ENCODE peak calls at places on chromosome 21, in eight cellular contexts. U, W, Q, G, B, O, Z and M are unnamed samples.
A peak's percentile ranks its signal among the peaks of the same experiment; 100 is the strongest.

GRCh38 chr21:16305686-16306085 is 575.9 kb downstream of the USP25 start:
- DNase-seq in U (no peak), W (peak; percentile 44), Q (peak; percentile 16), G (peak; percentile 37), B (no peak), O (peak; percentile 67), Z (no peak), M (peak; percentile 5)

GRCh38 chr21:28516996-28517592 is 475.6 kb downstream of the LTN1 start:
- DNase-seq in U (peak; percentile 53), W (peak; percentile 67), Q (peak; percentile 36), G (peak; percentile 65), B (peak; percentile 64), O (peak; percentile 27), Z (peak; percentile 77), M (no peak)

GRCh38 chr21:24310780-24311179 is 1296.5 kb downstream of the MRPL39 start:
- DNase-seq in U (no peak), W (no peak), Q (no peak), G (no peak), B (no peak), O (no peak), Z (no peak), M (no peak)

GRCh38 chr21:34945288-34945687 is 103.8 kb downstream of the RUNX1 start:
- DNase-seq in U (no peak), W (no peak), Q (no peak), G (no peak), B (no peak), O (no peak), Z (no peak), M (no peak)

GRCh38 chr21:15151385-15152103 is 86.7 kb upstream of the NRIP1 start:
- DNase-seq in U (no peak), W (no peak), Q (no peak), G (no peak), B (no peak), O (peak; percentile 1), Z (no peak), M (no peak)

GRCh38 chr21:34820051-34820450 is 151.3 kb downstream of the CLIC6 start:
- DNase-seq in U (no peak), W (no peak), Q (no peak), G (no peak), B (no peak), O (no peak), Z (no peak), M (no peak)

GRCh38 chr21:37762606-37763005 is 153.7 kb downstream of the KCNJ6 start:
- DNase-seq in U (peak; percentile 37), W (no peak), Q (no peak), G (no peak), B (no peak), O (no peak), Z (no peak), M (peak; percentile 14)

GRCh38 chr21:25733859-25734653 is 648 bp downstream of the ATP5PF start:
- DNase-seq in U (no peak), W (peak; percentile 27), Q (peak; percentile 38), G (peak; percentile 50), B (no peak), O (peak; percentile 48), Z (peak; percentile 9), M (peak; percentile 33)

GRCh38 chr21:28822882-28823335 is 169.8 kb downstream of the LTN1 start:
- DNase-seq in U (no peak), W (peak; percentile 38), Q (peak; percentile 94), G (peak; percentile 63), B (no peak), O (peak; percentile 39), Z (peak; percentile 53), M (peak; percentile 65)

GRCh38 chr21:16342932-16343331 is 613.1 kb downstream of the USP25 start:
- DNase-seq in U (no peak), W (no peak), Q (no peak), G (no peak), B (no peak), O (no peak), Z (no peak), M (no peak)

GRCh38 chr21:41769521-41769920 is 2.7 kb upstream of the RIPK4 start:
- DNase-seq in U (no peak), W (no peak), Q (no peak), G (no peak), B (no peak), O (no peak), Z (no peak), M (no peak)

GRCh38 chr21:41769933-41770332 is 3.1 kb upstream of the RIPK4 start:
- DNase-seq in U (no peak), W (no peak), Q (no peak), G (no peak), B (no peak), O (no peak), Z (no peak), M (no peak)

GRCh38 chr21:41771625-41771945 is 4.7 kb upstream of the RIPK4 start:
- DNase-seq in U (no peak), W (no peak), Q (no peak), G (no peak), B (no peak), O (no peak), Z (no peak), M (no peak)

GRCh38 chr21:41772351-41773080 is 5.7 kb upstream of the RIPK4 start:
- DNase-seq in U (no peak), W (no peak), Q (no peak), G (no peak), B (no peak), O (no peak), Z (no peak), M (no peak)

GRCh38 chr21:41770901-41771624 is 4.2 kb upstream of the RIPK4 start:
- DNase-seq in U (no peak), W (no peak), Q (no peak), G (no peak), B (no peak), O (no peak), Z (no peak), M (no peak)
- H3K4me3 ChIP-seq in U (no peak overlapping the region), W (no peak overlapping the region), Q (no peak overlapping the region), G (no peak overlapping the region), B (no peak overlapping the region), O (no peak overlapping the region), Z (no peak overlapping the region), M (no peak overlapping the region)

GRCh38 chr21:45781741-45782140 is 138.2 kb downstream of the PCBP3 start:
- DNase-seq in U (no peak), W (no peak), Q (no peak), G (no peak), B (no peak), O (no peak), Z (no peak), M (no peak)

GRCh38 chr21:45779226-45779625 is 135.7 kb downstream of the PCBP3 start:
- DNase-seq in U (no peak), W (peak; percentile 60), Q (no peak), G (peak; percentile 35), B (no peak), O (no peak), Z (no peak), M (no peak)

GRCh38 chr21:45776971-45777370 is 133.4 kb downstream of the PCBP3 start:
- DNase-seq in U (no peak), W (no peak), Q (no peak), G (no peak), B (no peak), O (no peak), Z (no peak), M (no peak)

GRCh38 chr21:45778686-45779085 is 135.2 kb downstream of the PCBP3 start:
- DNase-seq in U (no peak), W (no peak), Q (no peak), G (no peak), B (no peak), O (no peak), Z (no peak), M (no peak)

DNA sequence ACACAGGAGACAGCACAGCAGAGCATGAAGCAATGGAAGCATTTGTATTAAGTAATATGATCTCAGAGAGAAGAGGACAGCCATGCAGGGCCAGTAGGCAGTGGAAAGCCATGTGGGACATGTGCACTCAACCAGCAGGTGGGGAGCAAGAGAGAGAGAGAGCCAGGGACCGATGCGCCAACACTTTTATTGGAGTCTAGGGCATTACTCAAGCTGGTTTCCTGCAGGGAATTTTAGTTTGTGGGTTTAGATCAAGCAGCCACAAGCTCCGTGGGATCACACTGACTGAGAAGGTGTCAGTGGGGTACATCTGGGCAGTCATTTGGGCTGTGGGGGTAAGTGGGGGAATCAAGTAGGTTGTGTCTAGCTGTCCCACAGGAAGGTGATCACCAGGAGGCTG is 137.1 kb downstream of the PCBP3 start:
- DNase-seq in U (no peak), W (no peak), Q (no peak), G (no peak), B (no peak), O (no peak), Z (no peak), M (no peak)
- TF ChIP-seq CTCF in U (no peak), W (no peak), Q (no peak), G (no peak), B (no peak), O (no peak), Z (no peak), M (no peak)

GRCh38 chr21:43982489-43983078 is 29.5 kb upstream of the TRAPPC10 start:
- DNase-seq in U (peak; percentile 50), W (no peak), Q (no peak), G (no peak), B (no peak), O (no peak), Z (no peak), M (no peak)

GRCh38 chr21:43984905-43985689 is 27.0 kb upstream of the TRAPPC10 start:
- DNase-seq in U (no peak), W (no peak), Q (no peak), G (no peak), B (no peak), O (peak; percentile 10), Z (no peak), M (no peak)

GRCh38 chr21:43983860-43984420 is 28.2 kb upstream of the TRAPPC10 start:
- DNase-seq in U (peak; percentile 33), W (no peak), Q (no peak), G (no peak), B (no peak), O (no peak), Z (no peak), M (no peak)

GRCh38 chr21:43981871-43982210 is 30.3 kb upstream of the TRAPPC10 start:
- DNase-seq in U (peak; percentile 39), W (no peak), Q (no peak), G (no peak), B (no peak), O (no peak), Z (no peak), M (no peak)

GRCh38 chr21:43983390-43983789 is 28.7 kb upstream of the TRAPPC10 start:
- DNase-seq in U (peak; percentile 77), W (no peak), Q (no peak), G (no peak), B (no peak), O (no peak), Z (no peak), M (no peak)
- H3K4me3 ChIP-seq in U (no peak overlapping the region), W (no peak overlapping the region), Q (no peak overlapping the region), G (no peak overlapping the region), B (no peak overlapping the region), O (no peak overlapping the region), Z (no peak overlapping the region), M (no peak overlapping the region)

DNA sequence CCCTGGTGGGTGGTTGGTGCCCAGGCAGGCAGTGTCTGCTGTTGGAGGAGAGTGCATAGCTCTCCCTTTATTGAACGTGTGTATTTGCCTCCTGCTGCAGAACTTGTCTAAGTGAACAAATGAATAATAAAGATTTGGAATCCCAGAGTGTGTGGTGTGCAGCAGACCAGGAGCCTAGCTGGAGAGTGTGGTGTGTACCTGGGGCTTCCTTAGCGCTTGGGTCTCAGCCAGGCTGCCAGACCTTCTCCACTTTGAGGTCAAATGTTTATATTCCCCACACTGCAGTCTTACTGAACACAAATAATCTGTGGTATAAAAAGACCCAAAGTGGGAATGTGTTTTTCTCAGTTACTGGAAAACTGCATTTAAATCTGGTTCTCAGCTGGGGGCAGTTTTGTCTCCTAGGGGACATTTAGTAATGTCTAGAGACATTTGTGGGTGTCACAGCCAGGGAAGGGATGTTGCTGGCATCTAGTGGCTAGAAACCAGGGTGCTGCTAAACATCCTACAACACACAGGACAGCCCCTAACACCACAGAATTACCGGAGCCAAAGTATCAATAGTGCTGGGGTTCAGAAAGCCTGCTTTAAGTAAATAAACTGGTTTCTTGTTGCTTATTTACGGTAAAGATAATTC is 23.6 kb downstream of the SLC37A1 start:
- DNase-seq in U (no peak), W (no peak), Q (peak; percentile 18), G (peak; percentile 18), B (no peak), O (no peak), Z (peak; percentile 22), M (no peak)
- TF ChIP-seq CTCF in U (no peak), W (peak; percentile 29), Q (peak; percentile 41), G (peak; percentile 12), B (peak; percentile 31), O (peak; percentile 17), Z (peak; percentile 54), M (peak; percentile 33)